ENCODE peak calls at places on chromosome 3, in five cellular contexts. One of them, this sample, is unnamed.

GRCh38 chr3:58666683-58667082 is at the start of gene FAM3D:
- DNase-seq in GM13976: no peak
- DNase-seq in WERI-Rb-1: no peak
- DNase-seq in heart left ventricle: no peak
- DNase-seq in bronchial epithelial cell: peak; percentile 37
- DNase-seq in this sample: no peak

GRCh38 chr3:141326123-141326522 is 42.2 kb upstream of the ZBTB38 start:
- DNase-seq in GM13976: no peak
- DNase-seq in WERI-Rb-1: no peak
- DNase-seq in heart left ventricle: no peak
- DNase-seq in bronchial epithelial cell: no peak
- DNase-seq in this sample: no peak

GRCh38 chr3:42408156-42408555 is 2.3 kb downstream of the LYZL4 start:
- DNase-seq in GM13976: no peak
- DNase-seq in WERI-Rb-1: no peak
- DNase-seq in heart left ventricle: no peak
- DNase-seq in bronchial epithelial cell: no peak
- DNase-seq in this sample: no peak

GRCh38 chr3:152176241-152176640 is 92.5 kb upstream of the MBNL1 start:
- DNase-seq in GM13976: no peak
- DNase-seq in WERI-Rb-1: no peak
- DNase-seq in heart left ventricle: no peak
- DNase-seq in bronchial epithelial cell: no peak
- DNase-seq in this sample: no peak

GRCh38 chr3:32018723-32019564 is 37.4 kb downstream of the ZNF860 start:
- DNase-seq in GM13976: peak; percentile 44
- DNase-seq in WERI-Rb-1: no peak
- DNase-seq in heart left ventricle: no peak
- DNase-seq in bronchial epithelial cell: peak; percentile 66
- DNase-seq in this sample: no peak

GRCh38 chr3:67783281-67784250 is 129.2 kb upstream of the SUCLG2 start:
- DNase-seq in GM13976: no peak
- DNase-seq in WERI-Rb-1: no peak
- DNase-seq in heart left ventricle: no peak
- DNase-seq in bronchial epithelial cell: peak; percentile 1
- DNase-seq in this sample: no peak

GRCh38 chr3:126267169-126267975 is 87.0 kb upstream of the ALDH1L1 start:
- DNase-seq in GM13976: no peak
- DNase-seq in WERI-Rb-1: no peak
- DNase-seq in heart left ventricle: peak; percentile 79
- DNase-seq in bronchial epithelial cell: peak; percentile 69
- DNase-seq in this sample: peak; percentile 81

GRCh38 chr3:188915137-188915536 is 256.6 kb upstream of the TPRG1 start:
- DNase-seq in GM13976: no peak
- DNase-seq in WERI-Rb-1: no peak
- DNase-seq in heart left ventricle: no peak
- DNase-seq in bronchial epithelial cell: no peak
- DNase-seq in this sample: no peak

GRCh38 chr3:101854608-101855304 is 5.4 kb downstream of the NFKBIZ start:
- DNase-seq in GM13976: no peak
- DNase-seq in WERI-Rb-1: no peak
- DNase-seq in heart left ventricle: no peak
- DNase-seq in bronchial epithelial cell: no peak
- DNase-seq in this sample: no peak

GRCh38 chr3:12423918-12424634 is 60.2 kb upstream of the TSEN2 start:
- DNase-seq in GM13976: no peak
- DNase-seq in WERI-Rb-1: no peak
- DNase-seq in heart left ventricle: no peak
- DNase-seq in bronchial epithelial cell: no peak
- DNase-seq in this sample: no peak

GRCh38 chr3:157477441-157477840 is 25.8 kb downstream of the VEPH1 start:
- DNase-seq in GM13976: no peak
- DNase-seq in WERI-Rb-1: no peak
- DNase-seq in heart left ventricle: no peak
- DNase-seq in bronchial epithelial cell: no peak
- DNase-seq in this sample: no peak

GRCh38 chr3:160140756-160141155 is 84.5 kb upstream of the C3orf80 start:
- DNase-seq in GM13976: no peak
- DNase-seq in WERI-Rb-1: no peak
- DNase-seq in heart left ventricle: no peak
- DNase-seq in bronchial epithelial cell: no peak
- DNase-seq in this sample: no peak

GRCh38 chr3:129606522-129607390 is at the start of gene PLXND1:
- DNase-seq in GM13976: peak; percentile 86
- DNase-seq in WERI-Rb-1: peak; percentile 62
- DNase-seq in heart left ventricle: peak; percentile 92
- DNase-seq in bronchial epithelial cell: no peak
- DNase-seq in this sample: no peak

GRCh38 chr3:50211930-50212329 is 6.9 kb downstream of the SLC38A3 start:
- DNase-seq in GM13976: no peak
- DNase-seq in WERI-Rb-1: peak; percentile 89
- DNase-seq in heart left ventricle: no peak
- DNase-seq in bronchial epithelial cell: peak; percentile 30
- DNase-seq in this sample: no peak

GRCh38 chr3:111070772-111071256 is 802 bp upstream of the NECTIN3 start:
- DNase-seq in GM13976: peak; percentile 15
- DNase-seq in WERI-Rb-1: no peak
- DNase-seq in heart left ventricle: peak; percentile 67
- DNase-seq in bronchial epithelial cell: peak; percentile 41
- DNase-seq in this sample: no peak

GRCh38 chr3:90015688-90016356 is 908.4 kb downstream of the EPHA3 start:
- DNase-seq in GM13976: no peak
- DNase-seq in WERI-Rb-1: no peak
- DNase-seq in heart left ventricle: no peak
- DNase-seq in bronchial epithelial cell: peak; percentile 52
- DNase-seq in this sample: no peak

GRCh38 chr3:90011596-90011995 is 904.2 kb downstream of the EPHA3 start:
- DNase-seq in GM13976: no peak
- DNase-seq in WERI-Rb-1: no peak
- DNase-seq in heart left ventricle: no peak
- DNase-seq in bronchial epithelial cell: no peak
- DNase-seq in this sample: no peak

GRCh38 chr3:90011136-90011535 is 903.7 kb downstream of the EPHA3 start:
- DNase-seq in GM13976: no peak
- DNase-seq in WERI-Rb-1: no peak
- DNase-seq in heart left ventricle: no peak
- DNase-seq in bronchial epithelial cell: no peak
- DNase-seq in this sample: no peak

GRCh38 chr3:90010341-90010740 is 902.9 kb downstream of the EPHA3 start:
- DNase-seq in GM13976: no peak
- DNase-seq in WERI-Rb-1: no peak
- DNase-seq in heart left ventricle: no peak
- DNase-seq in bronchial epithelial cell: peak; percentile 57
- DNase-seq in this sample: no peak

DNA sequence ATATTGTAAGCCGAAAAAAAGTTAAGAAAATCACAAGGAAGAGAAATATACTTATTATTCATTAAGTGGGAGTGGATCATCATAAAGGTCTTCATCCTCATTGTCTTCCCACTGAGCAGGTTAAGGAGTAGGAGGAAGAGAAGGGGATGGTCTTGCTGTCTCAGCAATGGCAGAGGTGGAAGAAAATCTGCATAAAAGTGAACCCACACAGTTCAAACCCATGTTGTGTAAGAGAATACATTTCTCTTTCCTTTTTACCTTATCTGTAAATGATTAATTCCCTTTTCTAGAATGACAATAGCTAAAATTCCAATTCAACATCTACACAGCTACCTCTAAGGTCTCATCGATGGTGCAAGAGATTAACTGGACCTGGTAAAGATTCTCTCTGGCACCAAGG is 904.6 kb downstream of the EPHA3 start:
- DNase-seq in GM13976: no peak
- DNase-seq in WERI-Rb-1: no peak
- DNase-seq in heart left ventricle: no peak
- DNase-seq in bronchial epithelial cell: no peak
- DNase-seq in this sample: no peak
- TF ChIP-seq CTCF in GM13976: no peak
- TF ChIP-seq CTCF in WERI-Rb-1: no peak
- TF ChIP-seq CTCF in heart left ventricle: no peak
- TF ChIP-seq CTCF in bronchial epithelial cell: no peak
- TF ChIP-seq CTCF in this sample: no peak

GRCh38 chr3:117439812-117440211 is 730.2 kb downstream of the TUSC7 start:
- DNase-seq in GM13976: no peak
- DNase-seq in WERI-Rb-1: peak; percentile 35
- DNase-seq in heart left ventricle: no peak
- DNase-seq in bronchial epithelial cell: peak; percentile 46
- DNase-seq in this sample: no peak
- TF ChIP-seq CTCF in GM13976: no peak
- TF ChIP-seq CTCF in WERI-Rb-1: peak; percentile 32
- TF ChIP-seq CTCF in heart left ventricle: no peak
- TF ChIP-seq CTCF in bronchial epithelial cell: peak; percentile 19
- TF ChIP-seq CTCF in this sample: peak; percentile 64

GRCh38 chr3:186004209-186004608 is 66.4 kb upstream of the TRA2B start:
- DNase-seq in GM13976: no peak
- DNase-seq in WERI-Rb-1: no peak
- DNase-seq in heart left ventricle: no peak
- DNase-seq in bronchial epithelial cell: no peak
- DNase-seq in this sample: no peak

GRCh38 chr3:186003610-186004009 is 65.8 kb upstream of the TRA2B start:
- DNase-seq in GM13976: peak; percentile 57
- DNase-seq in WERI-Rb-1: no peak
- DNase-seq in heart left ventricle: no peak
- DNase-seq in bronchial epithelial cell: no peak
- DNase-seq in this sample: no peak

GRCh38 chr3:186001838-186002237 is 64.0 kb upstream of the TRA2B start:
- DNase-seq in GM13976: no peak
- DNase-seq in WERI-Rb-1: no peak
- DNase-seq in heart left ventricle: no peak
- DNase-seq in bronchial epithelial cell: no peak
- DNase-seq in this sample: no peak

GRCh38 chr3:186004671-186005070 is 66.9 kb upstream of the TRA2B start:
- DNase-seq in GM13976: no peak
- DNase-seq in WERI-Rb-1: no peak
- DNase-seq in heart left ventricle: no peak
- DNase-seq in bronchial epithelial cell: no peak
- DNase-seq in this sample: no peak

GRCh38 chr3:186002884-186003472 is 65.2 kb upstream of the TRA2B start:
- DNase-seq in GM13976: no peak
- DNase-seq in WERI-Rb-1: peak; percentile 19
- DNase-seq in heart left ventricle: no peak
- DNase-seq in bronchial epithelial cell: peak; percentile 37
- DNase-seq in this sample: no peak
- TF ChIP-seq CTCF in GM13976: no peak
- TF ChIP-seq CTCF in WERI-Rb-1: peak; percentile 64
- TF ChIP-seq CTCF in heart left ventricle: peak; percentile 24
- TF ChIP-seq CTCF in bronchial epithelial cell: peak; percentile 40
- TF ChIP-seq CTCF in this sample: peak; percentile 53

DNA sequence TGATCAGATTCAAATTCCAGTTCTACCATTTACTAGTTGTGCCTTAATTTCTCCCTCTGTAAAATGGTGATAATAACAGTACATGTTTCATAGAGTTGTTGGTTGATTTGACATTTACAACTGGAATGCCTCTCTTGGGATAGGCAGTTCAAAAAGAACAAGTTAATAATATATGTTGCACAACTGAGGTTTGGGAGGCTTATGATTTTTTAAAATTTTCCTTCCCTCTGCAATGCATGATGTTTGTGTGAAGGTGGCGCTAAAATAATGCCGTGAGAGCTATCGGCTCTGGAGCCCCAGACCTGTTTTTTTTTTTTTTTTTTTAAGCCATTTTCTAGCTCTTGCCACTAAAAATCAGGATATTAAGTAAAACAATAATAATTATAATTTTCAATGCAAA is 18.6 kb downstream of the DNAJB11 start:
- DNase-seq in GM13976: no peak
- DNase-seq in WERI-Rb-1: no peak
- DNase-seq in heart left ventricle: no peak
- DNase-seq in bronchial epithelial cell: peak; percentile 42
- DNase-seq in this sample: no peak
- TF ChIP-seq CTCF in GM13976: peak; percentile 8
- TF ChIP-seq CTCF in WERI-Rb-1: peak; percentile 15
- TF ChIP-seq CTCF in heart left ventricle: no peak
- TF ChIP-seq CTCF in bronchial epithelial cell: peak; percentile 14
- TF ChIP-seq CTCF in this sample: peak; percentile 51

GRCh38 chr3:165748094-165748493 is 89.1 kb downstream of the BCHE start:
- DNase-seq in GM13976: no peak
- DNase-seq in WERI-Rb-1: no peak
- DNase-seq in heart left ventricle: no peak
- DNase-seq in bronchial epithelial cell: no peak
- DNase-seq in this sample: no peak
- TF ChIP-seq CTCF in GM13976: no peak
- TF ChIP-seq CTCF in WERI-Rb-1: no peak
- TF ChIP-seq CTCF in heart left ventricle: no peak
- TF ChIP-seq CTCF in bronchial epithelial cell: no peak
- TF ChIP-seq CTCF in this sample: no peak

GRCh38 chr3:179046497-179047353 is 24.9 kb downstream of the ZMAT3 start:
- DNase-seq in GM13976: peak; percentile 49
- DNase-seq in WERI-Rb-1: no peak
- DNase-seq in heart left ventricle: no peak
- DNase-seq in bronchial epithelial cell: no peak
- DNase-seq in this sample: no peak
- TF ChIP-seq CTCF in GM13976: no peak
- TF ChIP-seq CTCF in WERI-Rb-1: no peak
- TF ChIP-seq CTCF in heart left ventricle: no peak
- TF ChIP-seq CTCF in bronchial epithelial cell: no peak
- TF ChIP-seq CTCF in this sample: no peak

DNA sequence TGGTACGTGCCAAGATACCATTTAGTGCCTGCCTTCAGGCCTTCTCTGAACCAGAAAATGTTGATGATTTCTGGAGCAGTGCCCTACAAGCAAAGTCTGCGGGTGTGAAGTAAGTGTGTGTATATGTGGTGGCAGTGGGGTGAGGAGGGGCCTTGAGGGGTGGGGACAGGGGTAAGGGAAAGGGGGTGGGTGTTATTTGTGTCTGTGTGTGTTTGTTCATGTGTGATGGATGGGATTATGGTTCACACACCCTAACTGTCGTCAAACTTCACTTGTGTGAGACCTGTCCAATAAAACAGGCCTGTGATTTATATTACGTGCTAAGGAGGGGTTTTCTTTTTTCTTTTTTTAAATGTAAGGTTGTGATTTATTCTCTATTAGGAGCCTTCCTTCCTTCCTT is 92.3 kb downstream of the USP13 start:
- DNase-seq in GM13976: no peak
- DNase-seq in WERI-Rb-1: no peak
- DNase-seq in heart left ventricle: no peak
- DNase-seq in bronchial epithelial cell: no peak
- DNase-seq in this sample: no peak
- TF ChIP-seq CTCF in GM13976: no peak
- TF ChIP-seq CTCF in WERI-Rb-1: no peak
- TF ChIP-seq CTCF in heart left ventricle: no peak
- TF ChIP-seq CTCF in bronchial epithelial cell: no peak
- TF ChIP-seq CTCF in this sample: no peak

DNA sequence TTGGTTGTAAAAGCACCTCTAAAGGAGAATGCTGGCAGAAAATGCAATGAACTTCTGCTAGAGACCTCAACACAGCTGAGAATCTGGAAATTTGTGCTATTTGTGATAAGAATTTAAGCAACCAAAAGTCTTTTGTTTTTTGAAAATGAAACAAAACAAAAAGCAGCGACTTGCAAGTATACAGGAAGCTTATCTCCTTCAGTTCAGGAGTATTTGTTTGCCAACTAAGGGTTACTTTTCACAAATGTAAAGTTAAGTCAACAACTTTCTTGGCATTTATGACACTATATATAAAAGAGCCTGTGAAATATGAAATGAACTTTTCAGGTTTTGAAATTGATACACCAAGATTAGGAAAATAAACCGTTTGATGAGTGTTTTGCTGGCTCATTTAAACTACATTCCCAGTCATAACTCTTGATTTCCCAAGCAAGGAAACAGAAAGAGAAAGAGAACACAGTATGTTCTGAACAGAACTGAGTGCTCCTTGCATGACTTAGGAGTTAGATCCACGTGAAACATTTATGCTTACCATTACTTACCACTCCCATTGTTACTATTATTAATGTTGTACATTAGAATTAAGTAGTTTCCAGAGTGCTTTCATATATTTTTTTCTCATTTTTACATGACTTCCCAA is 92.3 kb upstream of the COL8A1 start:
- DNase-seq in GM13976: no peak
- DNase-seq in WERI-Rb-1: no peak
- DNase-seq in heart left ventricle: no peak
- DNase-seq in bronchial epithelial cell: peak; percentile 22
- DNase-seq in this sample: no peak
- TF ChIP-seq CTCF in GM13976: no peak
- TF ChIP-seq CTCF in WERI-Rb-1: no peak
- TF ChIP-seq CTCF in heart left ventricle: no peak
- TF ChIP-seq CTCF in bronchial epithelial cell: no peak
- TF ChIP-seq CTCF in this sample: no peak

This sample was measured in type B pancreatic cell.